ENCODE peak calls at places on chromosomes 11 and 22, in four cellular contexts. D, Y, Z and R are unnamed samples.

GRCh38 chr22:43850529-43850928 is 11.8 kb downstream of the SULT4A1 start:
- DNase-seq in D (no peak), Y (no peak), Z (no peak), R (no peak)

GRCh38 chr11:126305699-126306098 is 1.8 kb downstream of the DCPS start:
- DNase-seq in D (no peak), Y (no peak), Z (peak; percentile 63), R (no peak)

GRCh38 chr11:98155696-98156095 is 865.1 kb upstream of the CNTN5 start:
- DNase-seq in D (no peak), Y (no peak), Z (no peak), R (no peak)

GRCh38 chr11:113400631-113401230 is 13.2 kb downstream of the ANKK1 start:
- DNase-seq in D (no peak), Y (no peak), Z (no peak), R (no peak)

GRCh38 chr11:76444065-76444383 is 794 bp upstream of the EMSY start:
- DNase-seq in D (no peak), Y (no peak), Z (no peak), R (no peak)

GRCh38 chr11:267491-267994 is 10.7 kb upstream of the NLRP6 start:
- DNase-seq in D (no peak), Y (peak; percentile 73), Z (peak; percentile 35), R (no peak)

GRCh38 chr22:24465566-24465965 is 29.6 kb upstream of the UPB1 start:
- DNase-seq in D (peak; percentile 24), Y (peak; percentile 20), Z (no peak), R (no peak)

GRCh38 chr11:123103326-123103980 is 41.5 kb upstream of the HSPA8 start:
- DNase-seq in D (peak; percentile 18), Y (peak; percentile 29), Z (no peak), R (peak; percentile 62)

GRCh38 chr11:7414729-7415536 is 70.4 kb upstream of the OLFML1 start:
- DNase-seq in D (no peak), Y (no peak), Z (no peak), R (no peak)

GRCh38 chr11:7514099-7514725 is 413 bp downstream of the PPFIBP2 start:
- DNase-seq in D (no peak), Y (peak; percentile 12), Z (no peak), R (peak; percentile 33)

GRCh38 chr11:13885083-13885482 is 77.4 kb upstream of the SPON1 start:
- DNase-seq in D (no peak), Y (no peak), Z (no peak), R (no peak)

GRCh38 chr11:124467376-124468061 is 22.0 kb upstream of the OR8B8 start:
- DNase-seq in D (no peak), Y (no peak), Z (no peak), R (no peak)

GRCh38 chr11:126636911-126637799 is 281.7 kb downstream of the ST3GAL4 start:
- DNase-seq in D (no peak), Y (no peak), Z (no peak), R (no peak)

GRCh38 chr22:20576445-20576816 is 69.0 kb downstream of the MED15 start:
- DNase-seq in D (no peak), Y (no peak), Z (no peak), R (no peak)

GRCh38 chr11:120601566-120601965 is 90.0 kb downstream of the GRIK4 start:
- DNase-seq in D (no peak), Y (no peak), Z (no peak), R (no peak)

GRCh38 chr11:128928400-128928799 is 14.3 kb downstream of the TP53AIP1 start:
- DNase-seq in D (no peak), Y (no peak), Z (peak; percentile 65), R (no peak)

GRCh38 chr11:129208863-129209262 is 16.7 kb upstream of the ARHGAP32 start:
- DNase-seq in D (no peak), Y (no peak), Z (no peak), R (no peak)

GRCh38 chr11:45593992-45594391 is 71.4 kb downstream of the CHST1 start:
- DNase-seq in D (no peak), Y (peak; percentile 81), Z (no peak), R (peak; percentile 17)

GRCh38 chr11:133579165-133580031 is 47.1 kb upstream of the OPCML start:
- DNase-seq in D (no peak), Y (no peak), Z (no peak), R (no peak)

GRCh38 chr11:96329419-96329818 is 13.6 kb downstream of the MAML2 start:
- DNase-seq in D (no peak), Y (no peak), Z (no peak), R (no peak)

GRCh38 chr22:27186643-27187042 is 529.3 kb downstream of the MIAT start:
- DNase-seq in D (no peak), Y (no peak), Z (no peak), R (no peak)

GRCh38 chr22:32202539-32203180 is 2.2 kb downstream of the RFPL2 start:
- DNase-seq in D (peak; percentile 68), Y (peak; percentile 23), Z (no peak), R (peak; percentile 64)

GRCh38 chr11:84645988-84646689 is 981.0 kb downstream of the DLG2 start:
- DNase-seq in D (no peak), Y (no peak), Z (no peak), R (no peak)

GRCh38 chr11:16295592-16295991 is 60.8 kb downstream of the SOX6 start:
- DNase-seq in D (no peak), Y (no peak), Z (no peak), R (no peak)

GRCh38 chr11:826836-827145 is 928 bp upstream of the CRACR2B start:
- DNase-seq in D (no peak), Y (peak; percentile 46), Z (no peak), R (no peak)

GRCh38 chr11:117299351-117300300 is 8.5 kb downstream of the BACE1-AS start:
- DNase-seq in D (peak; percentile 79), Y (no peak), Z (no peak), R (no peak)

GRCh38 chr11:46392421-46393230 is 1.1 kb upstream of the CHRM4 start:
- DNase-seq in D (peak; percentile 66), Y (peak; percentile 94), Z (no peak), R (peak; percentile 89)

GRCh38 chr11:1500466-1501420 is 14.2 kb upstream of the MOB2 start:
- DNase-seq in D (no peak), Y (no peak), Z (no peak), R (no peak)

GRCh38 chr11:93089474-93090102 is 108.2 kb downstream of the SLC36A4 start:
- DNase-seq in D (peak; percentile 17), Y (peak; percentile 8), Z (no peak), R (peak; percentile 42)

GRCh38 chr11:47185305-47186075 is 744 bp downstream of the PACSIN3 start:
- DNase-seq in D (peak; percentile 86), Y (no peak), Z (no peak), R (no peak)

GRCh38 chr11:120404495-120404894 is 68.3 kb downstream of the ARHGEF12 start:
- DNase-seq in D (no peak), Y (no peak), Z (no peak), R (peak; percentile 16)

GRCh38 chr11:3043315-3043871 is 13.8 kb downstream of the CARS1 start:
- DNase-seq in D (no peak), Y (no peak), Z (no peak), R (no peak)

GRCh38 chr11:3042496-3043314 is 14.5 kb downstream of the CARS1 start:
- DNase-seq in D (no peak), Y (no peak), Z (no peak), R (no peak)

GRCh38 chr11:3037945-3038271 is 19.3 kb downstream of the CARS1 start:
- DNase-seq in D (no peak), Y (no peak), Z (no peak), R (no peak)

GRCh38 chr11:3041699-3042098 is 15.5 kb downstream of the CARS1 start:
- DNase-seq in D (no peak), Y (no peak), Z (no peak), R (no peak)

DNA sequence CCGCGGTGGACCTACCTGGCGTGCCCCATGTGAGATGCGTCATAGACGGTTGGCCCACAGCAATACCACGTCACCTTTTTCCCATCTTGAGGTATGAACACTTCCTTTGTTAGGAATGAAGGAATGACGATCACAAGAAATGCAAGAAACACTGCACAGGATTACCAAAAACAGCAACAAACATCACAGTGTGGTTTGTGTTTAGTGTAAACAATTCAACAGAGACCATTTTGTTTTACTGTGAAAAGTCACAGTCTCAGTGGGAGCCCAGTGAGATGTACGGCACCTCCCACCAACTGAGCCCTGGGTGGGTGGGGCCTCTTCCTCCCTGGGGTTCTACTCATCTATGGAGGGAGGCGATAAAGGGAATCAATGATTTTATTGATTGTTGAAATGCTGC is 16.3 kb downstream of the CARS1 start:
- DNase-seq in D (no peak), Y (no peak), Z (no peak), R (no peak)
- TF ChIP-seq TARDBP in D (no peak), Y (no peak), Z (no peak), R (no peak)

DNA sequence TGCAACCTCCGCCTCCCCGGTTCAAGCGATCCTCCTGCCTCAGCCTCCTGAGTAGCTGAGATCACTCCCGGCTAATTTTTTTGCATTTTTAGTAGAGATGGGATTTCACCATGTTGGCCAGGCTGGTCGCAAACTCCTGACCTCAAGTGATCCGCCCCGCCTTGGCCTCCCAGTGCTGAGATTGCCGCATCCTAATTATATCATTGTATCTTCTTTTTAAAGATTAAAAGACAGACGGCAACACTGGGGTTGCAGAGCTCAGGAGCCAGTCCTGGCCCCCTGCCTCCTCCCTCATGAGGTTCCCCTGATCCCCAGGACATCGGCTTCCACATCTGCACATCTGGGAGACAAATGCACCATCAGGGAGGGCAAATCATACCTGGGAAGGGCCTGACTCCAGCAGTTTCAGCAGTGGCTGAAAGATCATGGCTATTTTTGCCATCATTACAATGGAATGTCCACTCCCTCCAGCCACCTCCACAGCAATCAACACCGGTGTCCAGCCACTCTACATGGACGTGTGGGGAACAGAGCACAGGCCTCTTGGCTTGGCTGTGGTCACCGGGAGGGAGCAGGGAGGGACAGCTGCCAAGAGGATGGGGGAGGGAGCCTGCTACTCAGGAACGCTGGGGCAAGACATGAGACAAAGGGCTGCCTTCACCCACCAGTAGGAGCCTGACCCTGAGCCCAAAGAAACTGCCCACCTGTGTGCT is 9.2 kb upstream of the CELSR1 start:
- DNase-seq in D (no peak), Y (no peak), Z (no peak), R (no peak)
- TF ChIP-seq TARDBP in D (no peak), Y (no peak), Z (no peak), R (no peak)

GRCh38 chr11:85889676-85890579 is 34.7 kb downstream of the CCDC83 start:
- DNase-seq in D (peak; percentile 13), Y (no peak), Z (no peak), R (no peak)
- TF ChIP-seq TARDBP in D (no peak), Y (no peak), Z (no peak), R (no peak)

GRCh38 chr11:69641681-69642548 is 959 bp downstream of the CCND1 start:
- DNase-seq in D (no peak), Y (no peak), Z (no peak), R (no peak)

GRCh38 chr11:69643646-69644045 is 2.7 kb downstream of the CCND1 start:
- DNase-seq in D (no peak), Y (no peak), Z (no peak), R (no peak)

GRCh38 chr11:69642913-69643632 is 2.1 kb downstream of the CCND1 start:
- DNase-seq in D (peak; percentile 50), Y (peak; percentile 84), Z (no peak), R (peak; percentile 79)

GRCh38 chr11:69640995-69641581 is at the start of gene CCND1:
- DNase-seq in D (peak; percentile 95), Y (peak; percentile 68), Z (no peak), R (peak; percentile 79)

DNA sequence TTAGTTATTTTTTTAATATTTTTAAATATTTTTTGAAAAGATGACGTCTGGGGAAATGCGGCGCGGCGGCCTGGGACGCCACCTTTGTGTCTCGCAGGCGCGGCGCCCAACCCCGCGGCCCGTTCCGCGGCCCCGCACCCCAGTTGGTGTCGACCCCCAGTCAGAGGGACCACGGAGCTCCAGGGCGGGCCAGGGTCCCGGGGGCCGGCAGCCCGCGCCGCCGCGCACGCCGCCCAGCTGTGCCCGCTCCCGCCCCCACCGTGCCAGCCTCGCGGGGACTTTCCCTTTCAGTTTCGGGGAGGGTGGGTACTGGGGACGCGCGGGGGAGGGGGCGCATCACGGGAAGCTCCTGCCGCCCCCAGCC is 1.6 kb downstream of the CCND1 start:
- DNase-seq in D (no peak), Y (peak; percentile 36), Z (no peak), R (no peak)
- TF ChIP-seq TARDBP in D (no peak), Y (no peak), Z (no peak), R (no peak)